ENCODE peak calls at places on chromosomes 3 and 15, in eight cellular contexts. N, O, C, W, Q, D, B and T are unnamed samples.

GRCh38 chr3:11370961-11371360 is 98.8 kb downstream of the ATG7 start:
- DNase-seq in B (no peak), Q (no peak), W (no peak), C (no peak), D (no peak), O (no peak), N (no peak), T (no peak)

GRCh38 chr3:51379301-51379700 is 5.8 kb upstream of the MANF start:
- DNase-seq in D (no peak), O (no peak), B (no peak), Q (no peak), W (no peak), N (no peak), C (no peak), T (no peak)

GRCh38 chr15:29596266-29596665 is 226.0 kb downstream of the TJP1 start:
- DNase-seq in C (no peak), O (no peak), Q (no peak), B (no peak), D (peak; percentile 46), W (no peak), N (no peak), T (peak; percentile 24)

GRCh38 chr3:78974181-78974770 is 793.5 kb downstream of the ROBO1 start:
- DNase-seq in N (no peak), W (no peak), O (no peak), Q (no peak), D (peak; percentile 5), C (no peak), B (no peak), T (no peak)

GRCh38 chr3:165635791-165636681 is 201.2 kb downstream of the BCHE start:
- DNase-seq in C (no peak), N (no peak), Q (no peak), O (no peak), B (no peak), D (no peak), W (no peak), T (peak; percentile 59)

GRCh38 chr3:112561085-112561692 is 573 bp downstream of the ATG3 start:
- DNase-seq in O (peak; percentile 78), B (no peak), W (peak; percentile 60), Q (peak; percentile 23), N (peak; percentile 71), D (peak; percentile 72), C (peak; percentile 65), T (peak; percentile 85)

GRCh38 chr3:194517333-194517732 is 30.5 kb upstream of the ATP13A3 start:
- DNase-seq in B (no peak), Q (no peak), W (no peak), D (no peak), N (no peak), C (no peak), O (no peak), T (no peak)

GRCh38 chr3:167684389-167684993 is 30.7 kb upstream of the WDR49 start:
- DNase-seq in N (no peak), O (no peak), D (peak; percentile 67), C (peak; percentile 35), W (peak; percentile 61), Q (peak; percentile 6), B (peak; percentile 73), T (peak; percentile 65)

GRCh38 chr15:95013379-95013778 is 782.0 kb downstream of the MCTP2 start:
- DNase-seq in B (no peak), D (no peak), C (no peak), N (no peak), Q (no peak), O (no peak), W (no peak), T (no peak)

GRCh38 chr3:27095588-27096222 is 273.5 kb downstream of the NEK10 start:
- DNase-seq in D (no peak), C (no peak), N (no peak), B (no peak), O (no peak), W (no peak), Q (no peak), T (no peak)